ENCODE peak calls at places on chromosomes 16 and 17, in nine cellular contexts. R is PC-9; V is fibroblast of pulmonary artery; W is GM12865; J is adrenal gland; Y is tibial artery; F is CD8-positive, alpha-beta T cell; S is A549; L is upper lobe of right lung. G is an unnamed sample.

GRCh38 chr16:70685938-70686375 is at the start of gene MTSS2:
- DNase-seq in R (peak; percentile 82), V (peak; percentile 83), W (no peak), J (peak; percentile 90), Y (peak; percentile 84), F (peak; percentile 51), S (peak; percentile 71), L (peak; percentile 93), G (no peak)

GRCh38 chr17:54754560-54754959 is 146.1 kb upstream of the TOM1L1 start:
- DNase-seq in R (peak; percentile 1), V (no peak), W (peak; percentile 26), J (no peak), Y (no peak), F (no peak), S (peak; percentile 29), L (no peak), G (no peak)

GRCh38 chr17:81928497-81929252 is 1.1 kb upstream of the MAFG start:
- DNase-seq in R (peak; percentile 41), V (no peak), W (no peak), J (no peak), Y (no peak), F (no peak), S (no peak), L (no peak), G (no peak)

GRCh38 chr17:80415626-80416042 is 667 bp downstream of the ENDOV start:
- DNase-seq in R (no peak), V (no peak), W (no peak), J (no peak), Y (no peak), F (no peak), S (no peak), L (no peak), G (no peak)

GRCh38 chr16:17370233-17371013 is 100.3 kb downstream of the XYLT1 start:
- DNase-seq in R (no peak), V (no peak), W (no peak), J (no peak), Y (no peak), F (no peak), S (no peak), L (no peak), G (no peak)

GRCh38 chr17:78748048-78748729 is 33.9 kb downstream of the CYTH1 start:
- DNase-seq in R (no peak), V (no peak), W (peak; percentile 87), J (no peak), Y (peak; percentile 47), F (no peak), S (no peak), L (no peak), G (no peak)

GRCh38 chr16:86515420-86515779 is 5.1 kb downstream of the FOXF1 start:
- DNase-seq in R (no peak), V (no peak), W (no peak), J (no peak), Y (no peak), F (no peak), S (no peak), L (no peak), G (no peak)

GRCh38 chr16:30903002-30903401 is 6.6 kb downstream of the CTF1 start:
- DNase-seq in R (no peak), V (no peak), W (no peak), J (no peak), Y (no peak), F (no peak), S (no peak), L (no peak), G (no peak)

GRCh38 chr17:9646556-9646905 is 1.2 kb downstream of the USP43 start:
- DNase-seq in R (no peak), V (no peak), W (no peak), J (no peak), Y (no peak), F (no peak), S (no peak), L (no peak), G (no peak)

GRCh38 chr16:3467920-3468319 is 24.4 kb downstream of the NAA60 start:
- DNase-seq in R (no peak), V (peak; percentile 36), W (no peak), J (no peak), Y (no peak), F (no peak), S (no peak), L (no peak), G (no peak)

GRCh38 chr17:47231866-47232265 is 21.8 kb upstream of the ITGB3 start:
- DNase-seq in R (no peak), V (no peak), W (no peak), J (no peak), Y (no peak), F (no peak), S (no peak), L (no peak), G (no peak)

GRCh38 chr17:81094744-81095607 is 60.0 kb downstream of the BAIAP2 start:
- DNase-seq in R (peak; percentile 96), V (peak; percentile 99), W (peak; percentile 76), J (peak; percentile 92), Y (peak; percentile 84), F (peak; percentile 98), S (peak; percentile 91), L (no peak), G (peak; percentile 98)

DNA sequence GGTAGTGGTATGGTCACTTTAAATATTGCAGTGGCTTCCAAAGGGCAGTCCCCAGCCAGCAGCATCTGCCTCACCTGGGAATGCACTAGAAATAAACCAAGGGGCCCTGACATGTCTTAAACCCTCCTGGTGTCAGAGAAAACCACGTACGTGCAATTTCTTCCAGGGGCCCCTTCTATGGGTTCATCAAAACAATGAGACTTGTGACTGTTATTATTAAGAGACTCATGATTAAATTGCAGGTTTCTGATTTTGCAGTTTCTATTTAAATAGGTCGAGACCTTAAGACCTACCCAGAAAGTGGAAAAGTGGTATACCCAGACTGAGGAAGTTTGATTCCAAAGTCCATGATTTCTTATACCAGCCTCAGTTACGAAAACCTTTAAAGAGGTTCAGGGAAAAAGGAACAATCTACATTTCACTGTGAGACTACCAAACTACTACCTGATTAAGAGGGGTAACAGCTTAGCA is 746 bp upstream of the POLG2 start:
- DNase-seq in R (no peak), V (no peak), W (no peak), J (no peak), Y (no peak), F (no peak), S (no peak), L (no peak), G (no peak)
- TF ChIP-seq CTCF in R (no peak), V (no peak), W (no peak), J (no peak), Y (no peak), F (peak; percentile 6), S (peak; percentile 9), L (no peak), G (no peak)

DNA sequence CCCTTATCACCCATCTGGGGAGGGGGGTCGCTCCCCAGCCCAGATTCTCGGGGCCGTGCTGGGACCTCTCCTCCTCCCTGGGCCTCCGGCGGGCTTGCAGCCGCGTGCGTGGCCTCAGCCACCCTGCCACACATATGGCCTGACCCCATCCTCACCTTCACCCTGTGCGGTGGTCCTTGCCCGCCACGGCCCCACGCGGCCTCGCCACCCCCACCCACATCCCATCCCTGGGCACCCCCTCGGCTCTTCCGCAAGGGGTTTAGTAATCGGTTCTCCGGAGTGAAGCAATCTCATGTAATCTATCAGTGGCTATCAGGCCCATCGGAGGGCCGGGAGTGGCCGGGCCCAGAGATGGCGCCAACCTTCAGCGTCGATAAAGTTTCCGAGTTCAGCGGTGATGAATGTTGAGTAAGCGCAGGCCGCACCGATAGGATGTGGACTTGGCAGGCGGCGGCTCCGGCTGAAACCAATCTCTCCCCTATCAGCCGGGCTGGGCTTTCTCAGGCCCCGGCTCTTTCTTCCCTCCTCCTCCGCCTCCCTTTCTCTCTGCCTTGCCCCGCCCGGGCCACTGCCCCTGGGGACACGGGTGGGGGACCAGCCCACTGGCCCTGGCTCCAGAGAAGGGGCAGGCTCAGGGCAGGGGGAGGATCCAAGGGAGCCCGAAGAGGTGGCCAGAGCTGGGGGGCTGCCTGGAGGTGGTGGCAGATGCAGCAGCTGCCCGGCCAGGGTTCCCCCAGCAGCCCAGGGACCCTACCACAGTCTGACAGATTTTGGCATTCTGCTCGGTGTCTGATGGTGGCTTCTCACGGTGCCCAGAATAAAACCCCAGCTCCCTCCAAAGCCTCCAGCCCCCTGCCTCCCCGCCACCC is 20.8 kb downstream of the ZFPM1 start:
- DNase-seq in R (no peak), V (peak; percentile 85), W (no peak), J (no peak), Y (peak; percentile 61), F (no peak), S (no peak), L (no peak), G (no peak)
- H3K4me3 ChIP-seq in R (no peak overlapping the region), V (peak overlapping the region; percentile 21), W (no peak overlapping the region), J (no peak overlapping the region), Y (no peak overlapping the region), F (no peak overlapping the region), S (no peak overlapping the region), L (no peak overlapping the region), G (no peak overlapping the region)

GRCh38 chr16:4601317-4602186 is 13.1 kb downstream of the UBALD1 start:
- DNase-seq in R (no peak), V (peak; percentile 25), W (no peak), J (peak; percentile 70), Y (no peak), F (no peak), S (no peak), L (no peak), G (no peak)

GRCh38 chr16:4604401-4604800 is 10.3 kb downstream of the UBALD1 start:
- DNase-seq in R (no peak), V (no peak), W (no peak), J (no peak), Y (no peak), F (no peak), S (no peak), L (no peak), G (no peak)

GRCh38 chr16:4599545-4599944 is 15.1 kb downstream of the UBALD1 start:
- DNase-seq in R (no peak), V (no peak), W (no peak), J (no peak), Y (no peak), F (no peak), S (no peak), L (no peak), G (no peak)

GRCh38 chr16:4603624-4604170 is 11.0 kb downstream of the UBALD1 start:
- DNase-seq in R (no peak), V (no peak), W (no peak), J (no peak), Y (no peak), F (no peak), S (no peak), L (no peak), G (no peak)

DNA sequence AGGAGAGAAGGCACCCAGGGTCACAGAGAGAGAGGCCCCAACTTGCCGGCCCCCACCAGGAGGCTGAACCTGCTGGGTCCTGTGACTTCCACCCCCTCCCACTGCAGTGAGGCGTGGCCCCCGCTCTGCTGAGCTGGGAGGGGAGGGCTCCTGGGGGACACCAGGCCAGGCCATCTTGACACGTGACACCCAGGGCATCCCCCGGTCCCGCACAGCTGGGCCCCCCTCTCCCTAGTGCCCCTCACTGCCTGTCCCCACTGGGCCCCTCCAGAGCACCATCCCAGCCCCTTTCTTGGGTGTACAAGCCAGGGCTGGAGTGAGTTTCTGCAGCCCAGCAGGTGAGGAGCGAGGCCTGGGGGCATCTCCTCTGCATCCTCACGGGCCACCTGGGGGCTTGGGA is 12.4 kb downstream of the UBALD1 start:
- DNase-seq in R (no peak), V (no peak), W (no peak), J (no peak), Y (no peak), F (no peak), S (no peak), L (no peak), G (no peak)
- TF ChIP-seq CTCF in R (no peak), V (no peak), W (no peak), J (no peak), Y (no peak), F (no peak), S (no peak), L (no peak), G (no peak)

GRCh38 chr17:36926226-36926625 is 11.0 kb upstream of the LHX1 start:
- DNase-seq in R (no peak), V (no peak), W (no peak), J (no peak), Y (no peak), F (no peak), S (no peak), L (no peak), G (no peak)
- H3K4me3 ChIP-seq in R (peak overlapping the region; percentile 30), V (no peak overlapping the region), W (no peak overlapping the region), J (no peak overlapping the region), Y (no peak overlapping the region), F (no peak overlapping the region), S (no peak overlapping the region), L (no peak overlapping the region), G (no peak overlapping the region)